ENCODE peak calls at places on chromosomes 3 and 15, in seven cellular contexts. One of them, this sample, is unnamed.
A peak's percentile ranks its signal among the peaks of the same experiment; 100 is the strongest.

GRCh38 chr3:130787422-130788068 is 40.9 kb upstream of the PIK3R4 start:
- DNase-seq in breast epithelium: no peak
- DNase-seq in body of pancreas: no peak
- DNase-seq in suprapubic skin: no peak
- DNase-seq in IMR-90: no peak
- DNase-seq in transverse colon: no peak
- DNase-seq in testis: no peak
- DNase-seq in this sample: no peak

GRCh38 chr15:77581896-77582569 is 50.7 kb downstream of the LINGO1 start:
- DNase-seq in body of pancreas: no peak
- DNase-seq in suprapubic skin: no peak
- DNase-seq in IMR-90: no peak
- DNase-seq in breast epithelium: no peak
- DNase-seq in transverse colon: peak; percentile 26
- DNase-seq in testis: no peak
- DNase-seq in this sample: no peak

GRCh38 chr3:11764931-11765363 is 81.7 kb downstream of the TAMM41 start:
- DNase-seq in transverse colon: no peak
- DNase-seq in IMR-90: peak; percentile 84
- DNase-seq in suprapubic skin: no peak
- DNase-seq in testis: no peak
- DNase-seq in breast epithelium: no peak
- DNase-seq in body of pancreas: no peak
- DNase-seq in this sample: no peak

GRCh38 chr3:135916310-135916709 is 49.2 kb upstream of the PPP2R3A start:
- DNase-seq in suprapubic skin: no peak
- DNase-seq in IMR-90: no peak
- DNase-seq in testis: no peak
- DNase-seq in body of pancreas: no peak
- DNase-seq in breast epithelium: no peak
- DNase-seq in transverse colon: no peak
- DNase-seq in this sample: no peak

GRCh38 chr3:124832782-124833709 is 54.1 kb downstream of the ITGB5 start:
- DNase-seq in breast epithelium: no peak
- DNase-seq in transverse colon: no peak
- DNase-seq in IMR-90: peak; percentile 95
- DNase-seq in testis: no peak
- DNase-seq in body of pancreas: no peak
- DNase-seq in suprapubic skin: no peak
- DNase-seq in this sample: no peak

GRCh38 chr3:47356201-47356600 is 24.6 kb upstream of the PTPN23 start:
- DNase-seq in testis: no peak
- DNase-seq in transverse colon: no peak
- DNase-seq in IMR-90: no peak
- DNase-seq in suprapubic skin: no peak
- DNase-seq in body of pancreas: no peak
- DNase-seq in breast epithelium: no peak
- DNase-seq in this sample: no peak

GRCh38 chr3:53218136-53218535 is 37.7 kb downstream of the TKT start:
- DNase-seq in breast epithelium: no peak
- DNase-seq in body of pancreas: no peak
- DNase-seq in testis: no peak
- DNase-seq in transverse colon: no peak
- DNase-seq in suprapubic skin: no peak
- DNase-seq in IMR-90: no peak
- DNase-seq in this sample: no peak

GRCh38 chr15:53869044-53869805 is 109.0 kb upstream of the UNC13C start:
- DNase-seq in suprapubic skin: no peak
- DNase-seq in breast epithelium: no peak
- DNase-seq in transverse colon: no peak
- DNase-seq in testis: peak; percentile 22
- DNase-seq in IMR-90: no peak
- DNase-seq in body of pancreas: no peak
- DNase-seq in this sample: no peak

GRCh38 chr3:100245932-100246331 is 14.9 kb upstream of the TBC1D23 start:
- DNase-seq in IMR-90: peak; percentile 73
- DNase-seq in testis: no peak
- DNase-seq in suprapubic skin: no peak
- DNase-seq in transverse colon: no peak
- DNase-seq in breast epithelium: no peak
- DNase-seq in body of pancreas: no peak
- DNase-seq in this sample: no peak

DNA sequence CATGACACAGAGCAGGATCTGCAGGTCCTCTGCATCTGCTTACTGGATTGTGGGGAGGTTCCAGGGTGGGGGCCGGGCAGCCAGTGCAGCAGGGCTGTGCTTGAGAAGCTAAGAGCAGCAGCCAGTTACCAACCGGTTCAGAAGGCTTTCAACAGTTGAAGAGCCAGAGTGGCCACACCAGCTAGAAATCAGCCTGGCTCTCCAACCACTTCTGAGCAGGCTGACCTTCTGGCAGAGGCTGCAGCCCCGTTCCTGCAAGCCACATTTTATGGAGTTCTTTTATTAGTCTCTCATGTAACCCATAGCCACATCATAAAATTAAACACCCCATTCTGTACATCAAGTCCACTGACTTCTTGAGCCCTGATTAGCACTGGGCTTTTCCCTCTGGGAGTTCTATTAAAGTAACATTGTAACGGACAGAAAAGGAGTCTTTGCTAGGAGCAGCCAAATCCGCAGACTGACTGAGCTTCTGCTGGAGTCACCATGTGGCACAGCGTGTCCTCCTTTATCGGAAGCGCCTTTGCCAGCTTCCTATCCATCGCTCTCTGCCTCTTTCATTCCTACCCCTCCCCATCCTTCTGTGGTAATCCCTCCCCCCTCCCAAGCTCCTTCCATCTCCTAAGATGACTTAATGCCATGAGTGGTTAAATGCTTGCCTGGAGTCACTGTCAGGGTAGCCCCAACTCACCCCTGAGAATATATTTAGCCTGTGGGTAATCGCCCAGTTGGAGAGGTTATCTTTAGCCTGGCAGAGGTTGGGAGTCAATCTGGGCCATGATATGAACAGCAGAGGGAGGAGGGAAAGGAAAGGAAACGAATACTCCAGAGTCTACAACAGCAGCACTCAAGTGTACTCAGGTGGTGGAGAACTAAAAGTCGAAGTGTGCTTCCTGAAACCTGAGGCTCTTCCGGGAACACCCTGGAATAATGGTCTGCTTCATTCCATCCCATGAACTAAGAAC is 138.4 kb upstream of the HES1 start:
- DNase-seq in body of pancreas: no peak
- DNase-seq in transverse colon: no peak
- DNase-seq in IMR-90: no peak
- DNase-seq in suprapubic skin: no peak
- DNase-seq in breast epithelium: no peak
- DNase-seq in testis: peak; percentile 75
- DNase-seq in this sample: no peak
- TF ChIP-seq POLR2A in body of pancreas: no peak
- TF ChIP-seq POLR2A in transverse colon: no peak
- TF ChIP-seq POLR2A in IMR-90: no peak
- TF ChIP-seq POLR2A in suprapubic skin: no peak
- TF ChIP-seq POLR2A in breast epithelium: no peak
- TF ChIP-seq POLR2A in testis: no peak
- TF ChIP-seq POLR2A in this sample: no peak

DNA sequence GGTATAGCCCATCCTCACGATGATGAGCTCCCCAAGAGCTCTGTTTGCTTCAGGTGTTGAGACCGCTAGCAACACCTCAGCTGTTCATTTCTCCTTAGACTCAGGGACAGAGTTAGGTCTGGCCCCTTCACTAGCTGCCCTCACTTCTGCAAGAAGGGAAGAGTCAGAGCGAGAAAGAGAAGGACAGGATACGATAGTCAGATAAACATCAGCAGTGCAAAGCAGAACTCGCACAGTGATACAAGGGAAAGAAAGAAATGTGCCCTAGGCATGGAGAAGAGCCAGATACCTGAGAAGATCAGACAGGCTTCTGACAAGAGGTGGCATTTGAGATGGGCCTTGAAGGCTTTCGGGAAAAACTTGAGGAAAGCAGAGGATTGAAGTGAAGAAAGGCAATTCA is 106.2 kb downstream of the PGPEP1L start:
- DNase-seq in breast epithelium: no peak
- DNase-seq in testis: no peak
- DNase-seq in IMR-90: no peak
- DNase-seq in transverse colon: no peak
- DNase-seq in suprapubic skin: no peak
- DNase-seq in body of pancreas: no peak
- DNase-seq in this sample: no peak
- H3K4me1 ChIP-seq in breast epithelium: no peaks in the 10 kb centered on the region
- H3K4me1 ChIP-seq in testis: peaks cover 14% of the 10 kb centered on the region
- H3K4me1 ChIP-seq in IMR-90: peaks cover 49% of the 10 kb centered on the region
- H3K4me1 ChIP-seq in transverse colon: peaks cover 2% of the 10 kb centered on the region
- H3K4me1 ChIP-seq in suprapubic skin: peaks cover 74% of the 10 kb centered on the region
- H3K4me1 ChIP-seq in body of pancreas: peaks cover 15% of the 10 kb centered on the region
- H3K4me1 ChIP-seq in this sample: peaks cover 52% of the 10 kb centered on the region

GRCh38 chr15:66497502-66498455 is at the start of gene SNAPC5:
- DNase-seq in IMR-90: peak; percentile 91
- DNase-seq in suprapubic skin: peak; percentile 98
- DNase-seq in breast epithelium: peak; percentile 95
- DNase-seq in body of pancreas: peak; percentile 97
- DNase-seq in transverse colon: peak; percentile 98
- DNase-seq in testis: peak; percentile 98
- DNase-seq in this sample: peak; percentile 84
- TF ChIP-seq POLR2A in IMR-90: peak; percentile 71
- TF ChIP-seq POLR2A in suprapubic skin: no peak
- TF ChIP-seq POLR2A in breast epithelium: no peak
- TF ChIP-seq POLR2A in body of pancreas: peak; percentile 86
- TF ChIP-seq POLR2A in transverse colon: peak; percentile 81
- TF ChIP-seq POLR2A in testis: no peak
- TF ChIP-seq POLR2A in this sample: peak; percentile 72

GRCh38 chr15:35319354-35319753 is 226.6 kb downstream of the DPH6 start:
- DNase-seq in transverse colon: no peak
- DNase-seq in IMR-90: no peak
- DNase-seq in breast epithelium: no peak
- DNase-seq in testis: no peak
- DNase-seq in body of pancreas: no peak
- DNase-seq in suprapubic skin: no peak
- DNase-seq in this sample: no peak
- H3K4me1 ChIP-seq in transverse colon: no peaks in the 10 kb centered on the region
- H3K4me1 ChIP-seq in IMR-90: no peaks in the 10 kb centered on the region
- H3K4me1 ChIP-seq in breast epithelium: no peaks in the 10 kb centered on the region
- H3K4me1 ChIP-seq in testis: no peaks in the 10 kb centered on the region
- H3K4me1 ChIP-seq in body of pancreas: no peaks in the 10 kb centered on the region
- H3K4me1 ChIP-seq in suprapubic skin: no peaks in the 10 kb centered on the region
- H3K4me1 ChIP-seq in this sample: no peaks in the 10 kb centered on the region